ENCODE peak calls at places on chromosomes 5 and 9, in ten cellular contexts. One of them, this sample, is unnamed.
A peak's percentile ranks its signal among the peaks of the same experiment; 100 is the strongest.

GRCh38 chr5:122392844-122393243 is 80.8 kb downstream of the SNCAIP start:
- DNase-seq in IMR-90: peak; percentile 75
- DNase-seq in tibial artery: no peak
- DNase-seq in GM23338: no peak
- DNase-seq in GM23248: peak; percentile 17
- DNase-seq in pancreas: no peak
- DNase-seq in sigmoid colon: no peak
- DNase-seq in SK-N-SH: no peak
- DNase-seq in kidney: no peak
- DNase-seq in Peyer's patch: no peak
- DNase-seq in this sample: no peak

GRCh38 chr9:95092321-95093072 is 225.0 kb downstream of the FANCC start:
- DNase-seq in IMR-90: peak; percentile 68
- DNase-seq in tibial artery: peak; percentile 85
- DNase-seq in GM23338: peak; percentile 34
- DNase-seq in GM23248: peak; percentile 86
- DNase-seq in pancreas: peak; percentile 76
- DNase-seq in sigmoid colon: peak; percentile 72
- DNase-seq in SK-N-SH: peak; percentile 68
- DNase-seq in kidney: no peak
- DNase-seq in Peyer's patch: peak; percentile 65
- DNase-seq in this sample: peak; percentile 93

GRCh38 chr5:83964235-83964634 is 243.6 kb upstream of the HAPLN1 start:
- DNase-seq in IMR-90: no peak
- DNase-seq in tibial artery: no peak
- DNase-seq in GM23338: no peak
- DNase-seq in GM23248: peak; percentile 2
- DNase-seq in pancreas: no peak
- DNase-seq in sigmoid colon: no peak
- DNase-seq in SK-N-SH: no peak
- DNase-seq in kidney: no peak
- DNase-seq in Peyer's patch: no peak
- DNase-seq in this sample: no peak

GRCh38 chr5:175778951-175779475 is 92.4 kb upstream of the CPLX2 start:
- DNase-seq in IMR-90: no peak
- DNase-seq in tibial artery: no peak
- DNase-seq in GM23338: peak; percentile 16
- DNase-seq in GM23248: peak; percentile 13
- DNase-seq in pancreas: peak; percentile 82
- DNase-seq in sigmoid colon: no peak
- DNase-seq in SK-N-SH: peak; percentile 89
- DNase-seq in kidney: no peak
- DNase-seq in Peyer's patch: no peak
- DNase-seq in this sample: no peak

GRCh38 chr9:2262809-2263510 is 247.8 kb downstream of the SMARCA2 start:
- DNase-seq in IMR-90: no peak
- DNase-seq in tibial artery: no peak
- DNase-seq in GM23338: no peak
- DNase-seq in GM23248: no peak
- DNase-seq in pancreas: no peak
- DNase-seq in sigmoid colon: no peak
- DNase-seq in SK-N-SH: no peak
- DNase-seq in kidney: no peak
- DNase-seq in Peyer's patch: no peak
- DNase-seq in this sample: no peak

GRCh38 chr5:54243483-54244080 is 66.8 kb downstream of the ARL15 start:
- DNase-seq in IMR-90: peak; percentile 47
- DNase-seq in tibial artery: no peak
- DNase-seq in GM23338: peak; percentile 70
- DNase-seq in GM23248: peak; percentile 66
- DNase-seq in pancreas: no peak
- DNase-seq in sigmoid colon: no peak
- DNase-seq in SK-N-SH: peak; percentile 49
- DNase-seq in kidney: no peak
- DNase-seq in Peyer's patch: peak; percentile 56
- DNase-seq in this sample: no peak

GRCh38 chr9:35733109-35733541 is 659 bp downstream of the CREB3 start:
- DNase-seq in IMR-90: peak; percentile 75
- DNase-seq in tibial artery: no peak
- DNase-seq in GM23338: peak; percentile 90
- DNase-seq in GM23248: peak; percentile 69
- DNase-seq in pancreas: no peak
- DNase-seq in sigmoid colon: no peak
- DNase-seq in SK-N-SH: peak; percentile 43
- DNase-seq in kidney: no peak
- DNase-seq in Peyer's patch: no peak
- DNase-seq in this sample: no peak

GRCh38 chr9:129111762-129112151 is 542 bp downstream of the PTPA start:
- DNase-seq in IMR-90: peak; percentile 45
- DNase-seq in tibial artery: no peak
- DNase-seq in GM23338: peak; percentile 54
- DNase-seq in GM23248: peak; percentile 69
- DNase-seq in pancreas: no peak
- DNase-seq in sigmoid colon: no peak
- DNase-seq in SK-N-SH: peak; percentile 69
- DNase-seq in kidney: no peak
- DNase-seq in Peyer's patch: peak; percentile 59
- DNase-seq in this sample: peak; percentile 18

GRCh38 chr5:159784993-159785392 is 131.3 kb upstream of the ADRA1B start:
- DNase-seq in IMR-90: no peak
- DNase-seq in tibial artery: no peak
- DNase-seq in GM23338: no peak
- DNase-seq in GM23248: no peak
- DNase-seq in pancreas: no peak
- DNase-seq in sigmoid colon: no peak
- DNase-seq in SK-N-SH: no peak
- DNase-seq in kidney: no peak
- DNase-seq in Peyer's patch: no peak
- DNase-seq in this sample: no peak

GRCh38 chr5:160088805-160089204 is 30.4 kb downstream of the PWWP2A start:
- DNase-seq in IMR-90: no peak
- DNase-seq in tibial artery: no peak
- DNase-seq in GM23338: no peak
- DNase-seq in GM23248: no peak
- DNase-seq in pancreas: no peak
- DNase-seq in sigmoid colon: no peak
- DNase-seq in SK-N-SH: no peak
- DNase-seq in kidney: no peak
- DNase-seq in Peyer's patch: no peak
- DNase-seq in this sample: no peak

GRCh38 chr5:112419596-112420110 is 576 bp upstream of the EPB41L4A start:
- DNase-seq in IMR-90: no peak
- DNase-seq in tibial artery: peak; percentile 72
- DNase-seq in GM23338: peak; percentile 68
- DNase-seq in GM23248: peak; percentile 38
- DNase-seq in pancreas: peak; percentile 87
- DNase-seq in sigmoid colon: peak; percentile 77
- DNase-seq in SK-N-SH: peak; percentile 77
- DNase-seq in kidney: peak; percentile 91
- DNase-seq in Peyer's patch: peak; percentile 64
- DNase-seq in this sample: peak; percentile 37

DNA sequence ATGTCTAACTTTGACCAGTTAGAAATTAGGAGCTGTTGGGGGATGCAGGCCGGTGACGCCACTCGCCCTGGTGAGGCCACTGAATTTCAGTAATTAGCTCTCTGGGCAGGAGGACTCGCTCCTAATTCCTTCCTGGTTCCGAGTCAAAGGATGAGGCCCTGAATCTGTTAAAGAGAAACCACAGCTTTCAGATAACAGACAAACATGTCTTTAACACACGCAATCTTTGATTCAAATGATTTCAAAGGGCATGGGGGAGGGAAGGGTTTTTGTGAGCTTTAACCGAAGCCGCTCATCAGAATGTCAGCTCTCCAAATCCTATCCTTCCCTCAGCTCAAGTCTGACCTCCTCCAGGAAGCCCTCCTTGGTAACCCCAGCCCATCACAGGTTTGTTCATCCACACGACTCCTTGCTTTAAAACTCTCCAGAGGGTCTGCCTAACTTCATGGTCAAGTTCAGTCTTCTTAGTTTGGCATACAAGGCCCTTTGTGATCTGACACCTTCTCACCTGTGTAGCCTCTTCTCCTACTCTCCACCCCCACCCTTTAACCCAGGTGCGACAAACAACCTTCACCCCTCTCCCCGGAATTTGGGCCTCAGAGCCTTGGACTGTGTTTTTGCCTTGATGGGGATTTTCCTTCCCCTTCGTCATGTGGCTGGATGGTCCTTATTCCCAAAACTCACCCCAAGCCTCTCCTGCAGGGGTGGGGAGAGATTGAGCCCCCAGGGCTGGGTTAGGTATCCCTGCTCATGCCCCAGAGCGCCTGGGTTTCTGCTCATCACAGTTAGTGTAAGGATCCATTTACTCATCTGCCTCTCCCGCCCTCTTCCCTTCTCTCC is 13.6 kb upstream of the PHF19 start:
- DNase-seq in IMR-90: no peak
- DNase-seq in tibial artery: no peak
- DNase-seq in GM23338: no peak
- DNase-seq in GM23248: no peak
- DNase-seq in pancreas: no peak
- DNase-seq in sigmoid colon: peak; percentile 79
- DNase-seq in SK-N-SH: no peak
- DNase-seq in kidney: no peak
- DNase-seq in Peyer's patch: no peak
- DNase-seq in this sample: no peak
- H3K4me1 ChIP-seq in IMR-90: peaks cover 4% of the 10 kb centered on the region
- H3K4me1 ChIP-seq in tibial artery: peaks cover 22% of the 10 kb centered on the region
- H3K4me1 ChIP-seq in GM23338: peaks cover 6% of the 10 kb centered on the region
- H3K4me1 ChIP-seq in GM23248: peaks cover 7% of the 10 kb centered on the region
- H3K4me1 ChIP-seq in pancreas: no peaks in the 10 kb centered on the region
- H3K4me1 ChIP-seq in sigmoid colon: no peaks in the 10 kb centered on the region
- H3K4me1 ChIP-seq in SK-N-SH: peaks cover 11% of the 10 kb centered on the region
- H3K4me1 ChIP-seq in kidney: no peaks in the 10 kb centered on the region
- H3K4me1 ChIP-seq in Peyer's patch: peaks cover 17% of the 10 kb centered on the region
- H3K4me1 ChIP-seq in this sample: no peaks in the 10 kb centered on the region

DNA sequence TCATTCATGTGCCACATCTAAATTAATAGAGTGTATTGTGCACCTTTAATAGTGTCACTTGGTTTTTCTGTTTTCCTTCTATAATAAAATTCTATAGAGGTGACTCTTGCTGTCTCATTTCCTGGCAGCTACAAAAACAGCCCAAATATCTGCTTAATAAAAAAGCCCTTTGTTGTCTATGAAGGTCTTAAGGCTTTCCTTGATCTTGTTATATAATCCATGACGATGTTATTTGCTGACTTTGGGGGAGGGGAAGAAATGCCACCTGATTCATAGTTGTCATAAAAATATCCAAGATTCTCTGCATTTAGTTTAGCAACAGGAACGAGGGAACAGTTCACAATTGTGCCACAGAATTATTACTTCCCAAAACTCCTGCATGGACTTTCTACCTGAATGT is 31.3 kb downstream of the CPEB4 start:
- DNase-seq in IMR-90: peak; percentile 47
- DNase-seq in tibial artery: no peak
- DNase-seq in GM23338: no peak
- DNase-seq in GM23248: peak; percentile 49
- DNase-seq in pancreas: no peak
- DNase-seq in sigmoid colon: no peak
- DNase-seq in SK-N-SH: no peak
- DNase-seq in kidney: no peak
- DNase-seq in Peyer's patch: no peak
- DNase-seq in this sample: no peak
- H3K27ac ChIP-seq in IMR-90: no peak overlapping the region
- H3K27ac ChIP-seq in tibial artery: peak overlapping the region; percentile 81
- H3K27ac ChIP-seq in GM23338: peak overlapping the region; percentile 4
- H3K27ac ChIP-seq in GM23248: peak overlapping the region; percentile 99
- H3K27ac ChIP-seq in pancreas: peak overlapping the region; percentile 62
- H3K27ac ChIP-seq in sigmoid colon: peak overlapping the region; percentile 85
- H3K27ac ChIP-seq in SK-N-SH: peak overlapping the region; percentile 94
- H3K27ac ChIP-seq in kidney: no peak overlapping the region
- H3K27ac ChIP-seq in Peyer's patch: no peak overlapping the region
- H3K27ac ChIP-seq in this sample: no peak overlapping the region

GRCh38 chr9:120914953-120915352 is 11.6 kb downstream of the TRAF1 start:
- DNase-seq in IMR-90: peak; percentile 82
- DNase-seq in tibial artery: no peak
- DNase-seq in GM23338: no peak
- DNase-seq in GM23248: peak; percentile 52
- DNase-seq in pancreas: no peak
- DNase-seq in sigmoid colon: no peak
- DNase-seq in SK-N-SH: no peak
- DNase-seq in kidney: no peak
- DNase-seq in Peyer's patch: no peak
- DNase-seq in this sample: no peak
- H3K4me1 ChIP-seq in IMR-90: peaks cover 12% of the 10 kb centered on the region
- H3K4me1 ChIP-seq in tibial artery: peaks cover 48% of the 10 kb centered on the region
- H3K4me1 ChIP-seq in GM23338: peaks cover 20% of the 10 kb centered on the region
- H3K4me1 ChIP-seq in GM23248: peaks cover 13% of the 10 kb centered on the region
- H3K4me1 ChIP-seq in pancreas: no peaks in the 10 kb centered on the region
- H3K4me1 ChIP-seq in sigmoid colon: no peaks in the 10 kb centered on the region
- H3K4me1 ChIP-seq in SK-N-SH: peaks cover 26% of the 10 kb centered on the region
- H3K4me1 ChIP-seq in kidney: peaks cover 8% of the 10 kb centered on the region
- H3K4me1 ChIP-seq in Peyer's patch: no peaks in the 10 kb centered on the region
- H3K4me1 ChIP-seq in this sample: peaks cover 29% of the 10 kb centered on the region

GRCh38 chr5:56072863-56073777 is 78.4 kb upstream of the IL6ST start:
- DNase-seq in IMR-90: peak; percentile 41
- DNase-seq in tibial artery: no peak
- DNase-seq in GM23338: no peak
- DNase-seq in GM23248: no peak
- DNase-seq in pancreas: no peak
- DNase-seq in sigmoid colon: no peak
- DNase-seq in SK-N-SH: no peak
- DNase-seq in kidney: no peak
- DNase-seq in Peyer's patch: no peak
- DNase-seq in this sample: no peak

GRCh38 chr5:56078271-56078670 is 83.5 kb upstream of the IL6ST start:
- DNase-seq in IMR-90: no peak
- DNase-seq in tibial artery: no peak
- DNase-seq in GM23338: no peak
- DNase-seq in GM23248: peak; percentile 18
- DNase-seq in pancreas: no peak
- DNase-seq in sigmoid colon: no peak
- DNase-seq in SK-N-SH: no peak
- DNase-seq in kidney: no peak
- DNase-seq in Peyer's patch: no peak
- DNase-seq in this sample: no peak

GRCh38 chr5:56076486-56076885 is 81.7 kb upstream of the IL6ST start:
- DNase-seq in IMR-90: no peak
- DNase-seq in tibial artery: no peak
- DNase-seq in GM23338: no peak
- DNase-seq in GM23248: no peak
- DNase-seq in pancreas: no peak
- DNase-seq in sigmoid colon: no peak
- DNase-seq in SK-N-SH: no peak
- DNase-seq in kidney: no peak
- DNase-seq in Peyer's patch: no peak
- DNase-seq in this sample: no peak

GRCh38 chr5:56077796-56078233 is 83.1 kb upstream of the IL6ST start:
- DNase-seq in IMR-90: no peak
- DNase-seq in tibial artery: no peak
- DNase-seq in GM23338: no peak
- DNase-seq in GM23248: no peak
- DNase-seq in pancreas: no peak
- DNase-seq in sigmoid colon: no peak
- DNase-seq in SK-N-SH: no peak
- DNase-seq in kidney: no peak
- DNase-seq in Peyer's patch: no peak
- DNase-seq in this sample: no peak

DNA sequence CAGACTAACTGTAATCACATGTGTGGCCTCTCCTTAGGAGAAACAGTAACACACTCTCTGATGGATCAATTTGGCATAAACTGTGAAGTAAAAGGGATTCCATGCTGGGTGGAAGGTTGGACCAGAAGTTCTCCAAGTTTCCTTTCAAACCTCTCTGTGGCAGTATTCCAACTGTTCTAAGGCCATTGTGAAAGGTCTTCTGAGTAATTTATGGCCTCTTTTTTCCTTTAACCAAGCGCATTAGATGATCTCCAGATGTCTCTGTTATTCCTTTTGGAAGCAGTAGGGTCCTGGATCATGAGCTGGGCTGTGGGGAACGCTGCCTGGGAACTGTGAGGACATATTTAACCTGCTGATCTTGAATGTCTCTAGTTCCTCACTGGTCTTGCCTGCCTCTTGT is 80.6 kb upstream of the IL6ST start:
- DNase-seq in IMR-90: peak; percentile 52
- DNase-seq in tibial artery: peak; percentile 85
- DNase-seq in GM23338: no peak
- DNase-seq in GM23248: peak; percentile 37
- DNase-seq in pancreas: no peak
- DNase-seq in sigmoid colon: peak; percentile 90
- DNase-seq in SK-N-SH: no peak
- DNase-seq in kidney: no peak
- DNase-seq in Peyer's patch: peak; percentile 57
- DNase-seq in this sample: no peak
- H3K27ac ChIP-seq in IMR-90: peak overlapping the region; percentile 52
- H3K27ac ChIP-seq in tibial artery: no peak overlapping the region
- H3K27ac ChIP-seq in GM23338: no peak overlapping the region
- H3K27ac ChIP-seq in GM23248: no peak overlapping the region
- H3K27ac ChIP-seq in pancreas: no peak overlapping the region
- H3K27ac ChIP-seq in sigmoid colon: peak overlapping the region; percentile 60
- H3K27ac ChIP-seq in SK-N-SH: no peak overlapping the region
- H3K27ac ChIP-seq in kidney: no peak overlapping the region
- H3K27ac ChIP-seq in Peyer's patch: peak overlapping the region; percentile 40
- H3K27ac ChIP-seq in this sample: no peak overlapping the region

This sample was measured in SJSA1.